ENCODE peak calls at places on chromosomes 2 and 18, in seven cellular contexts. One of them, this sample, is unnamed.

GRCh38 chr2:142175917-142176316 is 45.1 kb upstream of the LRP1B start:
- DNase-seq in cardiac muscle cell: no peak
- DNase-seq in mammary epithelial cell: no peak
- DNase-seq in GM12865: no peak
- DNase-seq in AG04450: no peak
- DNase-seq in NB4: no peak
- DNase-seq in A549: no peak
- DNase-seq in this sample: no peak

GRCh38 chr2:128789776-128790455 is 471.2 kb upstream of the HS6ST1 start:
- DNase-seq in cardiac muscle cell: no peak
- DNase-seq in mammary epithelial cell: no peak
- DNase-seq in GM12865: no peak
- DNase-seq in AG04450: no peak
- DNase-seq in NB4: no peak
- DNase-seq in A549: no peak
- DNase-seq in this sample: no peak

GRCh38 chr2:88575051-88575450 is 52.2 kb downstream of the EIF2AK3 start:
- DNase-seq in cardiac muscle cell: no peak
- DNase-seq in mammary epithelial cell: no peak
- DNase-seq in GM12865: no peak
- DNase-seq in AG04450: no peak
- DNase-seq in NB4: no peak
- DNase-seq in A549: no peak
- DNase-seq in this sample: no peak

GRCh38 chr2:172094319-172095145 is 8.2 kb downstream of the DLX2 start:
- DNase-seq in cardiac muscle cell: no peak
- DNase-seq in mammary epithelial cell: no peak
- DNase-seq in GM12865: no peak
- DNase-seq in AG04450: no peak
- DNase-seq in NB4: peak; percentile 41
- DNase-seq in A549: peak; percentile 45
- DNase-seq in this sample: peak; percentile 53

GRCh38 chr2:233803994-233804393 is 25.9 kb downstream of the MROH2A start:
- DNase-seq in cardiac muscle cell: no peak
- DNase-seq in mammary epithelial cell: no peak
- DNase-seq in GM12865: no peak
- DNase-seq in AG04450: no peak
- DNase-seq in NB4: no peak
- DNase-seq in A549: no peak
- DNase-seq in this sample: no peak

GRCh38 chr2:88190808-88191721 is 20.9 kb downstream of the THNSL2 start:
- DNase-seq in cardiac muscle cell: peak; percentile 53
- DNase-seq in mammary epithelial cell: peak; percentile 13
- DNase-seq in GM12865: peak; percentile 48
- DNase-seq in AG04450: no peak
- DNase-seq in NB4: peak; percentile 63
- DNase-seq in A549: peak; percentile 46
- DNase-seq in this sample: no peak

GRCh38 chr2:57886196-57886786 is 160.3 kb upstream of the VRK2 start:
- DNase-seq in cardiac muscle cell: no peak
- DNase-seq in mammary epithelial cell: no peak
- DNase-seq in GM12865: no peak
- DNase-seq in AG04450: no peak
- DNase-seq in NB4: no peak
- DNase-seq in A549: no peak
- DNase-seq in this sample: no peak

GRCh38 chr2:236671820-236672520 is 102.3 kb downstream of the ACKR3 start:
- DNase-seq in cardiac muscle cell: no peak
- DNase-seq in mammary epithelial cell: no peak
- DNase-seq in GM12865: no peak
- DNase-seq in AG04450: no peak
- DNase-seq in NB4: no peak
- DNase-seq in A549: no peak
- DNase-seq in this sample: no peak

GRCh38 chr18:33210575-33211189 is 229.8 kb downstream of the CCDC178 start:
- DNase-seq in cardiac muscle cell: peak; percentile 45
- DNase-seq in mammary epithelial cell: peak; percentile 11
- DNase-seq in GM12865: peak; percentile 42
- DNase-seq in AG04450: no peak
- DNase-seq in NB4: peak; percentile 42
- DNase-seq in A549: peak; percentile 24
- DNase-seq in this sample: no peak
- TF ChIP-seq CTCF in cardiac muscle cell: peak; percentile 65
- TF ChIP-seq CTCF in mammary epithelial cell: peak; percentile 56
- TF ChIP-seq CTCF in GM12865: peak; percentile 46
- TF ChIP-seq CTCF in AG04450: peak; percentile 66
- TF ChIP-seq CTCF in NB4: peak; percentile 38
- TF ChIP-seq CTCF in A549: peak; percentile 32
- TF ChIP-seq CTCF in this sample: peak; percentile 64

GRCh38 chr2:194455358-194455757 is 1201.7 kb upstream of the SLC39A10 start:
- DNase-seq in cardiac muscle cell: no peak
- DNase-seq in mammary epithelial cell: no peak
- DNase-seq in GM12865: no peak
- DNase-seq in AG04450: no peak
- DNase-seq in NB4: no peak
- DNase-seq in A549: no peak
- DNase-seq in this sample: no peak
- H3K4me3 ChIP-seq in cardiac muscle cell: no peak overlapping the region
- H3K4me3 ChIP-seq in mammary epithelial cell: no peak overlapping the region
- H3K4me3 ChIP-seq in GM12865: no peak overlapping the region
- H3K4me3 ChIP-seq in AG04450: no peak overlapping the region
- H3K4me3 ChIP-seq in NB4: no peak overlapping the region
- H3K4me3 ChIP-seq in A549: no peak overlapping the region
- H3K4me3 ChIP-seq in this sample: no peak overlapping the region

GRCh38 chr2:111219734-111220505 is 99.2 kb downstream of the BCL2L11 start:
- DNase-seq in cardiac muscle cell: no peak
- DNase-seq in mammary epithelial cell: no peak
- DNase-seq in GM12865: no peak
- DNase-seq in AG04450: no peak
- DNase-seq in NB4: peak; percentile 33
- DNase-seq in A549: no peak
- DNase-seq in this sample: no peak
- TF ChIP-seq CTCF in cardiac muscle cell: no peak
- TF ChIP-seq CTCF in mammary epithelial cell: no peak
- TF ChIP-seq CTCF in GM12865: no peak
- TF ChIP-seq CTCF in AG04450: no peak
- TF ChIP-seq CTCF in NB4: no peak
- TF ChIP-seq CTCF in A549: no peak
- TF ChIP-seq CTCF in this sample: no peak

GRCh38 chr2:188976545-188977268 is 2.5 kb downstream of the COL3A1 start:
- DNase-seq in cardiac muscle cell: peak; percentile 80
- DNase-seq in mammary epithelial cell: no peak
- DNase-seq in GM12865: no peak
- DNase-seq in AG04450: no peak
- DNase-seq in NB4: no peak
- DNase-seq in A549: no peak
- DNase-seq in this sample: no peak
- H3K4me3 ChIP-seq in cardiac muscle cell: no peak overlapping the region
- H3K4me3 ChIP-seq in mammary epithelial cell: no peak overlapping the region
- H3K4me3 ChIP-seq in GM12865: no peak overlapping the region
- H3K4me3 ChIP-seq in AG04450: peak overlapping the region; percentile 69
- H3K4me3 ChIP-seq in NB4: no peak overlapping the region
- H3K4me3 ChIP-seq in A549: no peak overlapping the region
- H3K4me3 ChIP-seq in this sample: peak overlapping the region; percentile 27

This sample was measured in right lobe of liver.